ENCODE peak calls at places on chromosomes 7 and 10, in six cellular contexts. O is M059J, I is Caki2, A is NCI-H1436, X is astrocyte of the spinal cord, L is lower lobe of right lung. H is an unnamed sample.

GRCh38 chr7:205117-206010 is 13.0 kb downstream of the FAM20C start:
- DNase-seq in X (no peak), A (no peak), I (no peak), O (no peak), L (no peak), H (no peak)

GRCh38 chr7:90719159-90719558 is 123.0 kb downstream of the CDK14 start:
- DNase-seq in I (no peak), L (no peak), A (no peak), X (no peak), O (no peak), H (no peak)

GRCh38 chr10:131698986-131699385 is 201.8 kb upstream of the PPP2R2D start:
- DNase-seq in A (no peak), O (no peak), I (no peak), X (no peak), L (no peak), H (no peak)

GRCh38 chr10:44703241-44704155 is 207.6 kb upstream of the TMEM72 start:
- DNase-seq in I (peak; percentile 92), A (no peak), L (no peak), X (peak; percentile 61), O (peak; percentile 91), H (no peak)

GRCh38 chr7:119522263-119522662 is 750.7 kb upstream of the KCND2 start:
- DNase-seq in L (no peak), A (no peak), I (no peak), X (no peak), O (no peak), H (no peak)

GRCh38 chr7:129530881-129531391 is 28.6 kb downstream of the SMKR1 start:
- DNase-seq in L (no peak), X (peak; percentile 63), O (peak; percentile 94), A (no peak), I (peak; percentile 50), H (no peak)

GRCh38 chr10:8017276-8017675 is 37.2 kb upstream of the GATA3 start:
- DNase-seq in I (no peak), X (no peak), A (no peak), O (no peak), L (no peak), H (no peak)

GRCh38 chr10:127952918-127953317 is 46.0 kb downstream of the PTPRE start:
- DNase-seq in L (no peak), X (no peak), A (no peak), O (no peak), I (no peak), H (no peak)

GRCh38 chr7:51705701-51706100 is 389.1 kb upstream of the COBL start:
- DNase-seq in L (no peak), A (no peak), I (no peak), O (no peak), X (no peak), H (no peak)

GRCh38 chr7:100158229-100159098 is at the start of gene TRAPPC14:
- DNase-seq in L (peak; percentile 98), A (peak; percentile 71), I (peak; percentile 83), O (peak; percentile 86), X (peak; percentile 85), H (peak; percentile 86)

GRCh38 chr10:109773288-109773687 is 150.0 kb downstream of the XPNPEP1 start:
- DNase-seq in O (no peak), L (no peak), I (no peak), A (no peak), X (no peak), H (no peak)

GRCh38 chr7:157854066-157854891 is 517.5 kb downstream of the DNAJB6 start:
- DNase-seq in O (no peak), I (no peak), X (no peak), A (no peak), L (peak; percentile 92), H (no peak)

GRCh38 chr7:48139461-48139860 is 31.8 kb upstream of the ABCA13 start:
- DNase-seq in I (peak; percentile 18), A (no peak), L (no peak), O (peak; percentile 60), X (no peak), H (no peak)

GRCh38 chr7:108028111-108028510 is 25.1 kb upstream of the LAMB1 start:
- DNase-seq in I (no peak), X (no peak), O (no peak), A (no peak), L (no peak), H (no peak)

GRCh38 chr10:124698560-124699470 is 45.4 kb downstream of the FAM53B start:
- DNase-seq in X (no peak), O (no peak), I (no peak), L (no peak), A (no peak), H (no peak)

GRCh38 chr10:22314852-22315251 is 1.3 kb upstream of the COMMD3 start:
- DNase-seq in A (no peak), O (no peak), I (no peak), L (no peak), X (no peak), H (no peak)

GRCh38 chr10:50561266-50561665 is 62.5 kb downstream of the SGMS1 start:
- DNase-seq in O (peak; percentile 72), L (no peak), A (no peak), I (no peak), X (peak; percentile 88), H (no peak)

GRCh38 chr7:109020251-109020650 is 450.6 kb downstream of the DNAJB9 start:
- DNase-seq in O (no peak), A (no peak), L (no peak), I (no peak), X (no peak), H (no peak)

GRCh38 chr10:24287559-24288195 is 78.7 kb downstream of the KIAA1217 start:
- DNase-seq in A (no peak), I (no peak), O (no peak), X (no peak), L (no peak), H (no peak)

GRCh38 chr7:138979226-138979979 is 1.8 kb downstream of the KIAA1549 start:
- DNase-seq in O (peak; percentile 30), X (no peak), L (no peak), I (peak; percentile 22), A (no peak), H (no peak)

GRCh38 chr7:12801107-12801506 is 113.7 kb downstream of the ARL4A start:
- DNase-seq in I (no peak), A (no peak), O (no peak), L (no peak), X (no peak), H (no peak)

GRCh38 chr7:112023786-112024185 is 182.4 kb downstream of the DOCK4 start:
- DNase-seq in I (no peak), A (no peak), X (no peak), L (no peak), O (no peak), H (no peak)

GRCh38 chr10:131083915-131084790 is 227.4 kb downstream of the TCERG1L start:
- DNase-seq in A (no peak), I (no peak), L (no peak), O (no peak), X (no peak), H (no peak)

GRCh38 chr7:137081694-137082093 is 213.2 kb downstream of the CHRM2 start:
- DNase-seq in L (no peak), I (no peak), X (peak; percentile 91), A (no peak), O (peak; percentile 93), H (no peak)

GRCh38 chr7:95904099-95904498 is 131.7 kb downstream of the DYNC1I1 start:
- DNase-seq in X (no peak), A (no peak), I (no peak), O (no peak), L (peak; percentile 55), H (no peak)

GRCh38 chr7:87413951-87414381 is 61.5 kb downstream of the ABCB4 start:
- DNase-seq in I (peak; percentile 37), L (no peak), A (no peak), X (peak; percentile 22), O (peak; percentile 86), H (no peak)

GRCh38 chr7:12623885-12624498 is 53.5 kb downstream of the SCIN start:
- DNase-seq in I (peak; percentile 43), L (no peak), X (peak; percentile 45), O (peak; percentile 50), A (peak; percentile 21), H (no peak)